ENCODE peak calls at places on chromosomes 11 and 22, in ten cellular contexts. Y is GM12864; H is CD4-positive, alpha-beta T cell; R is transverse colon; G is endothelial cell; Q is body of pancreas; J is prostate gland; N is neural progenitor cell; X is Peyer's patch; U is RWPE1. B is an unnamed sample.

GRCh38 chr22:29343313-29343805 is 27.9 kb upstream of the RASL10A start:
- DNase-seq in G (no peak), H (no peak), U (peak), X (no peak), N (peak), J (no peak), R (no peak), Q (peak), Y (no peak), B (no peak)

GRCh38 chr11:16612801-16613400 is 125.5 kb upstream of the C11orf58 start:
- DNase-seq in Q (peak), U (no peak), J (no peak), X (no peak), R (no peak), N (peak), H (no peak), G (peak), Y (no peak), B (no peak)

GRCh38 chr11:94130589-94131362 is 2.1 kb downstream of the PANX1 start:
- DNase-seq in J (no peak), N (no peak), X (no peak), U (peak), Y (no peak), G (no peak), Q (no peak), R (no peak), H (no peak), B (no peak)

GRCh38 chr11:8192016-8192895 is 23.4 kb upstream of the RIC3 start:
- DNase-seq in G (peak), R (peak), J (peak), U (peak), Q (peak), X (peak), Y (no peak), N (peak), H (peak), B (peak)

GRCh38 chr11:16169946-16170345 is 186.4 kb downstream of the SOX6 start:
- DNase-seq in R (no peak), H (no peak), Q (no peak), J (no peak), N (peak), U (no peak), Y (no peak), X (no peak), G (no peak), B (no peak)

GRCh38 chr11:110089617-110090282 is 3.4 kb upstream of the ZC3H12C start:
- DNase-seq in Y (no peak), U (no peak), J (no peak), N (no peak), G (no peak), Q (no peak), X (no peak), R (no peak), H (no peak), B (no peak)

GRCh38 chr11:91660036-91660435 is 564.6 kb upstream of the FAT3 start:
- DNase-seq in U (no peak), J (no peak), Y (no peak), R (no peak), Q (no peak), G (no peak), H (no peak), N (no peak), X (no peak), B (no peak)

GRCh38 chr22:23268877-23269276 is 88.6 kb downstream of the BCR start:
- DNase-seq in N (no peak), R (no peak), Q (no peak), U (no peak), J (no peak), Y (peak), G (no peak), H (no peak), X (no peak), B (no peak)

GRCh38 chr11:47766363-47767227 is 546 bp downstream of the FNBP4 start:
- DNase-seq in Q (peak), J (peak), R (peak), H (peak), N (peak), Y (peak), X (peak), U (peak), G (peak), B (peak)

GRCh38 chr11:119752324-119752723 is 23.3 kb upstream of the NECTIN1 start:
- DNase-seq in R (no peak), U (peak), H (no peak), Q (no peak), N (no peak), J (no peak), G (no peak), Y (no peak), X (no peak), B (no peak)

GRCh38 chr11:57513446-57513795 is 2.1 kb downstream of the SLC43A1 start:
- DNase-seq in G (no peak), Q (no peak), X (no peak), Y (no peak), U (no peak), N (no peak), R (no peak), J (no peak), H (no peak), B (no peak)

GRCh38 chr22:43783777-43784176 is 28.3 kb downstream of the EFCAB6 start:
- DNase-seq in Q (no peak), Y (no peak), U (no peak), H (no peak), J (no peak), G (no peak), N (no peak), R (no peak), X (no peak), B (no peak)

GRCh38 chr11:65183201-65183891 is 1.6 kb downstream of the CAPN1 start:
- DNase-seq in N (no peak), J (peak), Y (no peak), G (no peak), R (peak), H (no peak), U (peak), X (peak), Q (peak), B (no peak)

GRCh38 chr22:25068701-25069100 is 116.2 kb downstream of the KIAA1671 start:
- DNase-seq in U (no peak), G (no peak), J (no peak), Q (no peak), H (peak), R (no peak), Y (no peak), N (no peak), X (no peak), B (no peak)

GRCh38 chr22:45073064-45073463 is 63.3 kb upstream of the PHF21B start:
- DNase-seq in Y (no peak), G (no peak), R (no peak), X (no peak), H (no peak), U (no peak), N (no peak), Q (no peak), J (no peak), B (no peak)

GRCh38 chr11:9831122-9831521 is 167.2 kb downstream of the SWAP70 start:
- DNase-seq in U (no peak), X (no peak), Q (no peak), R (no peak), H (no peak), N (no peak), J (no peak), G (no peak), Y (no peak), B (no peak)

GRCh38 chr11:86473991-86474833 is 99.5 kb downstream of the CCDC81 start:
- DNase-seq in Y (no peak), X (no peak), Q (peak), N (no peak), J (no peak), G (no peak), U (peak), R (no peak), H (no peak), B (no peak)

GRCh38 chr11:6693342-6694228 is 10.4 kb upstream of the MRPL17 start:
- DNase-seq in R (no peak), H (peak), J (no peak), N (no peak), U (no peak), X (no peak), Q (no peak), G (no peak), Y (no peak), B (no peak)

GRCh38 chr11:110908401-110909106 is 196.3 kb upstream of the ARHGAP20 start:
- DNase-seq in J (no peak), Q (no peak), G (no peak), Y (no peak), X (no peak), U (peak), R (no peak), H (no peak), N (no peak), B (no peak)

GRCh38 chr22:46737105-46737975 is 712 bp downstream of the CERK start:
- DNase-seq in H (peak), N (peak), Y (no peak), J (no peak), G (peak), Q (peak), R (peak), X (peak), U (peak), B (no peak)

GRCh38 chr22:24420072-24420976 is 7.1 kb upstream of the ADORA2A start:
- DNase-seq in R (no peak), U (no peak), N (peak), Q (no peak), G (peak), J (no peak), X (no peak), H (no peak), Y (no peak), B (no peak)

GRCh38 chr22:25564979-25565677 is 653 bp downstream of the GRK3 start:
- DNase-seq in J (peak), G (no peak), R (peak), U (no peak), N (peak), Q (peak), H (no peak), X (peak), Y (no peak), B (no peak)

GRCh38 chr11:11468919-11469318 is 115.9 kb upstream of the CSNK2A3 start:
- DNase-seq in Y (no peak), N (no peak), J (no peak), U (no peak), R (no peak), X (no peak), H (no peak), Q (no peak), G (no peak), B (no peak)

GRCh38 chr11:27795955-27796861 is 96.0 kb upstream of the BDNF start:
- DNase-seq in R (peak), N (peak), X (peak), Y (no peak), H (no peak), Q (no peak), J (no peak), G (no peak), U (no peak), B (no peak)

GRCh38 chr11:79864882-79865281 is 424.1 kb upstream of the TENM4 start:
- DNase-seq in N (no peak), J (no peak), R (peak), U (no peak), Y (no peak), G (no peak), Q (no peak), X (no peak), H (no peak), B (no peak)

GRCh38 chr11:107591098-107591445 is at the start of gene ELMOD1:
- DNase-seq in N (peak), H (peak), Y (no peak), X (peak), U (peak), J (no peak), R (peak), G (peak), Q (peak), B (peak)

GRCh38 chr11:95101935-95102334 is 12.3 kb downstream of the ENDOD1 start:
- DNase-seq in U (no peak), Q (no peak), G (no peak), H (no peak), Y (no peak), R (no peak), J (no peak), X (no peak), N (no peak), B (no peak)

GRCh38 chr11:44920451-44920850 is 30.2 kb downstream of the TP53I11 start:
- DNase-seq in G (no peak), H (no peak), Q (no peak), X (no peak), J (no peak), U (no peak), Y (no peak), N (no peak), R (no peak), B (no peak)

GRCh38 chr11:33633251-33634003 is 67.2 kb downstream of the C11orf91 start:
- DNase-seq in R (peak), J (no peak), Q (no peak), U (peak), X (no peak), G (no peak), H (no peak), Y (no peak), N (no peak), B (no peak)

GRCh38 chr11:82546556-82547162 is 187.0 kb downstream of the FAM181B start:
- DNase-seq in Q (peak), J (no peak), X (no peak), Y (no peak), H (no peak), G (no peak), R (no peak), U (no peak), N (peak), B (no peak)

GRCh38 chr22:20414059-20414440 is 20.1 kb downstream of the ZNF74 start:
- DNase-seq in Y (no peak), J (no peak), R (no peak), X (peak), U (no peak), G (no peak), Q (no peak), N (no peak), H (no peak), B (no peak)

GRCh38 chr11:14455648-14456430 is 43.8 kb downstream of the COPB1 start:
- DNase-seq in G (no peak), R (no peak), Y (no peak), J (no peak), N (no peak), U (no peak), Q (no peak), H (no peak), X (no peak), B (no peak)

GRCh38 chr11:124778281-124778680 is 16.2 kb upstream of the ESAM start:
- DNase-seq in N (no peak), U (no peak), X (no peak), Q (no peak), G (no peak), Y (no peak), J (no peak), H (no peak), R (no peak), B (no peak)
- TF ChIP-seq CTCF in N (peak), U (no peak), X (peak), Q (no peak), G (no peak), Y (no peak), J (no peak), H (no peak), R (peak), B (peak)

DNA sequence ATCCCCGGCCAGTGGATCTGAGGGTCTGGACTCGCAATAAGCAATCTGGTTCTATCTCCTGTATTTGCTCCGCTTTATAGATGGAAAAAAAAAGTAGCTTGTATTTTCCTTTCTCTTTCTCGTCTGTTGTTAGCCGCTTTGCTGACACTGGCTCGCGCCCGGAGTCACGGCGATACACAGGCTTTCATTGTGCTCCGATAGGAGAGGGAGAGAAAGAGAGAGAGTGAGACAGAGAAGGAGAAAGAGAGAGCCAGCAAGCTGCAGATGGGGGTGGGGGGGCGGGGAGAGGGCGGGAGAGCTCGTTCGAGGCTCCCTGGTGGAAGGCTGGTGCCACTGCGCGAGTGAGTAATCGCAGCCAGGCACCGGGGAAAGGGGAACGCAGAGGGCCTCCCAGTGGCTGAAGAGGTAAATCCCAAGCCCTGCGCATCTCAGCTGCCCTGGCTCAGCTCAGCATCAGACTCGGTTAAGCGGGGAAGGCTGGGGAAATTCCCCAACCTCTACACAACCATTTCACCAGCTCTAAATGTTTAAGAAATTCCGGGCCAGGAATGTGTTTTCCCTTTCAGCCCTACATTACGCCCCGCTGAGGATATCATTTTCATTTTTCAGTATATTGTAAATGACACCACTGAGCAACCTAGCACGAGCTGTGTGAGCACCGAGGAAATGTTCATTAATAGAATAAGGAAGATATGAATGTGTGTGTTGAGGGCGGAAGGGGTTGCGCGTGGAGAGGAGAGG is at the start of gene MAML2:
- DNase-seq in X (peak), Y (peak), Q (peak), R (peak), J (peak), G (peak), N (peak), H (peak), U (peak), B (peak)
- TF ChIP-seq CTCF in X (peak), Y (peak), Q (peak), R (peak), J (peak), G (peak), N (peak), H (peak), U (peak), B (peak)

GRCh38 chr11:69655479-69656394 is 14.8 kb downstream of the CCND1 start:
- DNase-seq in Q (no peak), H (no peak), N (no peak), G (no peak), J (no peak), U (no peak), Y (no peak), R (no peak), X (no peak), B (peak)

GRCh38 chr11:69657911-69658605 is 17.1 kb downstream of the LTO1 start:
- DNase-seq in G (peak), X (no peak), R (no peak), J (no peak), U (no peak), H (no peak), Y (no peak), Q (peak), N (peak), B (no peak)

GRCh38 chr11:69654660-69655478 is 13.9 kb downstream of the CCND1 start:
- DNase-seq in H (no peak), J (peak), N (no peak), Q (peak), Y (no peak), X (no peak), G (no peak), U (no peak), R (no peak), B (no peak)

GRCh38 chr11:69657456-69657910 is 16.5 kb downstream of the CCND1 start:
- DNase-seq in U (no peak), Q (no peak), N (no peak), J (no peak), G (no peak), H (no peak), Y (no peak), X (no peak), R (no peak), B (no peak)

DNA sequence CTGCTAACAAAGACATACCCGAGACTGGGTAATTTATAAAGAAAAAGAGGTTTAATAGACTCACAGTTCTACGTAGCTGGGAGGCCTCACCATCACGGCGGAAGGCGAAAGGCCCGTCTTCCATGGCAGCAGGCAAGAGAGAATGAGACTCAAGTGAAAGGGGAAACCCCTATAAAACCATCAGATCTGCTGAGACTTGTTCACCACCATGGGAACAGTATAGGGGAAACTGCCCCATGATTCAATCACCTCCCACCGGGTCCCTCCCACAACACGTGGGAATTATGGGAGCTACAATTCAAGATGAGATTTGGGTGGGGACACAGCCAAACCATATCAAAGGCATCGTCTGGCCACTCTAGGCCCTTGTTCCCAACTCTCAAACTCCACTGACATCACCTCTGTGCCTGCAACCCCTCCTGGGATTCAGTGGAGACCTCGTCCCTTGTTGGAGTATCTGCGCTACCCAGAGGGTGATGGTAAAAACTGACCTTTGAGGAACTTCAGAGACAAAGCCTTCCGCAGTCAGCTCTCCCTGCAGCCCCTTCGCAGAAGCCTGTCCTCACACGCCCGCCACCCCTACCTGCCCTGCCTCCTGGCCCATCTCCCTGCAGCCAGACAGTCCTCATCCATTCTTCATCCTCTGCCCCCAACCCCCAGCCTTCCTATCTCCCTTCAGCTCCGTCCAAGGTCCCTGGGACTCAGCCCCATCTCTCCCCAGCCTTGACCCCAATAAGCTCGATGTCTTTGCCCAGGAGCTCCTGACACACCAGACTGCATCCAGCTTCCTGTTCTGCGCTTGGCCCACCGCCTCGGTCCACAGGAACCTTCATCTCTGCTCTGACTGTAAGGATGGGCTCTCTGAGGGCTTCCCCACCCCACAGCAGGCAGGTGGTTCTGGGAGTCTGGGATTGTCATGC is 15.8 kb downstream of the CCND1 start:
- DNase-seq in G (no peak), H (no peak), Q (peak), J (no peak), X (no peak), R (no peak), Y (no peak), U (no peak), N (no peak), B (no peak)
- TF ChIP-seq CTCF in G (no peak), H (no peak), Q (no peak), J (no peak), X (no peak), R (no peak), Y (no peak), U (no peak), N (no peak), B (no peak)

DNA sequence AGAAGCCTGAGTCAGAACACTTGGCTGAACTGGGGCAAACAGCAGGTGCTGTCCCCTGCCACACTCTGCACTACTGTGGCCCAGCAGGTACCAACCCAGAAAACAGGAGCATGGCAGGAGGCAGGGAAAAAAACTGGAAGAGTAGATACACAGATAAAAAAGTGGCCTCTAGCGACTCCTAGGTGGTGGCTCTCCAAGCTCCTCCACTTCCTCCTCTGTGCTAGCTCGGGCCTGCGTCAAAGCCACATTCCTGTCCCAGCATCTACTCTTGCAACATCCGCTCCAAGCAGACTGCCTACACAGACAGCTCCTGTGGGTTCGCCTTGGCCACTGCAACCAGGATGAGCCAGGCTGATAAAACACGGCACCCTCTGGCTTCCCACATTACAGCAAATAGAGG is 6.9 kb downstream of the OR8B12 start:
- DNase-seq in H (no peak), N (peak), J (peak), Q (peak), U (no peak), R (peak), Y (no peak), X (peak), G (no peak), B (no peak)
- TF ChIP-seq CTCF in H (no peak), N (peak), J (no peak), Q (no peak), U (no peak), R (no peak), Y (no peak), X (no peak), G (no peak), B (no peak)

DNA sequence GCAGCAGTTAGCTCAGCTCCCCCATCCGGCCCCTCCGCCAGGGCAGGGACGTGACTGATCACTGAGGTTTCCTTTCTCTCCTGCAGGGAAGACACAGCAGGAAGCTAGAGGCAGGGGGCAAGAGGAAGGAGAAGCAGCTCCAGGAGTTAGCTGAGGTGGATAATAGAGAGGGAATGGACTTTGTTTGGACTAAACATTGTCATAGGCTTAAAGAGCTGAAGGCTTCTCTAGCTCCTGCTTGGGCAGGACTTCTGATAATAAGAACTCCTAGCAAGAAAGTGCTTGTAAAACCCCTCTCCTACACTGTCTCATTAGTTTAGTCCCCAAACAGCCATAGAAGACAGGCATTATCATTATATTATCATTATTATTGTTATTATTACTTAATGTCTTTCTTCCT is 53.7 kb downstream of the BUD13 start:
- DNase-seq in Y (no peak), G (peak), X (no peak), N (no peak), J (no peak), Q (no peak), R (no peak), H (no peak), U (no peak), B (no peak)
- TF ChIP-seq CTCF in Y (no peak), G (no peak), X (no peak), N (no peak), J (no peak), Q (no peak), R (no peak), H (no peak), U (no peak), B (no peak)